ENCODE peak calls at places on chromosomes 2 and 18, in eight cellular contexts. A is GM12865; B is fibroblast of mammary gland; Y is progenitor cell of endocrine pancreas; X is PC-3; E is breast epithelium; J is CD8-positive, alpha-beta T cell; M is omental fat pad. N is an unnamed sample.

GRCh38 chr2:27217173-27218121 is at the start of gene CAD:
- DNase-seq in M (peak; percentile 71), E (peak; percentile 82), J (peak; percentile 88), Y (peak; percentile 80), A (peak; percentile 94), B (peak; percentile 78), X (peak; percentile 82), N (peak; percentile 94)

GRCh38 chr18:35311506-35311905 is 21.5 kb upstream of the ZSCAN30 start:
- DNase-seq in B (peak; percentile 44), M (no peak), X (no peak), Y (no peak), J (no peak), A (no peak), E (no peak), N (no peak)

GRCh38 chr2:239393401-239393940 is 7.3 kb downstream of the HDAC4 start:
- DNase-seq in Y (no peak), A (no peak), B (peak; percentile 70), J (no peak), M (no peak), X (no peak), E (peak; percentile 51), N (no peak)

GRCh38 chr2:62467475-62468321 is 38.3 kb downstream of the TMEM17 start:
- DNase-seq in J (no peak), M (no peak), X (no peak), E (no peak), Y (no peak), B (peak; percentile 78), A (peak; percentile 14), N (no peak)

GRCh38 chr2:158745067-158745865 is 49.9 kb upstream of the DAPL1 start:
- DNase-seq in M (no peak), E (no peak), A (peak; percentile 63), J (peak; percentile 53), Y (no peak), B (peak; percentile 71), X (peak; percentile 76), N (no peak)

GRCh38 chr18:76467371-76468190 is 27.5 kb downstream of the ZNF516 start:
- DNase-seq in J (peak; percentile 66), E (no peak), M (no peak), B (peak; percentile 54), Y (no peak), A (peak; percentile 50), X (no peak), N (peak; percentile 60)

GRCh38 chr2:133838642-133839370 is 270.5 kb upstream of the NCKAP5 start:
- DNase-seq in E (no peak), X (no peak), Y (no peak), B (no peak), J (no peak), A (no peak), M (no peak), N (no peak)

GRCh38 chr2:235087812-235088607 is 136.2 kb downstream of the SH3BP4 start:
- DNase-seq in J (peak; percentile 21), E (no peak), Y (no peak), X (no peak), M (no peak), A (no peak), B (peak; percentile 20), N (peak; percentile 74)

GRCh38 chr2:241410739-241411176 is 54.7 kb downstream of the FARP2 start:
- DNase-seq in M (no peak), E (no peak), B (peak; percentile 75), X (peak; percentile 86), Y (no peak), J (no peak), A (no peak), N (no peak)

GRCh38 chr2:47239119-47239969 is 84.2 kb upstream of the STPG4 start:
- DNase-seq in A (no peak), X (no peak), Y (no peak), M (no peak), J (no peak), E (no peak), B (no peak), N (no peak)

GRCh38 chr18:38019292-38019691 is 453.7 kb upstream of the CELF4 start:
- DNase-seq in X (no peak), E (no peak), A (no peak), B (no peak), J (no peak), Y (no peak), M (no peak), N (no peak)

GRCh38 chr2:105919191-105919811 is 174.6 kb downstream of the NCK2 start:
- DNase-seq in E (no peak), Y (no peak), B (no peak), M (no peak), J (no peak), X (peak; percentile 86), A (no peak), N (no peak)

GRCh38 chr18:42828881-42829280 is 286.6 kb downstream of the RIT2 start:
- DNase-seq in B (no peak), X (no peak), M (no peak), Y (no peak), E (no peak), J (no peak), A (no peak), N (no peak)

GRCh38 chr2:189628817-189629552 is 32.3 kb upstream of the ASNSD1 start:
- DNase-seq in B (peak; percentile 10), E (no peak), A (no peak), J (no peak), X (no peak), Y (no peak), M (no peak), N (no peak)
- TF ChIP-seq CTCF in B (no peak), E (no peak), A (no peak), J (no peak), X (no peak), Y (no peak), M (no peak), N (no peak)

GRCh38 chr2:67079729-67080128 is 317.4 kb upstream of the ETAA1 start:
- DNase-seq in B (no peak), E (no peak), M (no peak), J (no peak), A (no peak), X (no peak), Y (no peak), N (no peak)
- TF ChIP-seq CTCF in B (no peak), E (no peak), M (no peak), J (no peak), A (no peak), X (no peak), Y (no peak), N (no peak)

GRCh38 chr2:124018894-124019293 is 6.2 kb upstream of the CNTNAP5 start:
- DNase-seq in Y (no peak), J (no peak), E (no peak), X (peak; percentile 36), B (no peak), A (no peak), M (no peak), N (no peak)
- TF ChIP-seq CTCF in Y (peak; percentile 53), J (no peak), E (no peak), X (peak; percentile 67), B (no peak), A (no peak), M (no peak), N (peak; percentile 63)

DNA sequence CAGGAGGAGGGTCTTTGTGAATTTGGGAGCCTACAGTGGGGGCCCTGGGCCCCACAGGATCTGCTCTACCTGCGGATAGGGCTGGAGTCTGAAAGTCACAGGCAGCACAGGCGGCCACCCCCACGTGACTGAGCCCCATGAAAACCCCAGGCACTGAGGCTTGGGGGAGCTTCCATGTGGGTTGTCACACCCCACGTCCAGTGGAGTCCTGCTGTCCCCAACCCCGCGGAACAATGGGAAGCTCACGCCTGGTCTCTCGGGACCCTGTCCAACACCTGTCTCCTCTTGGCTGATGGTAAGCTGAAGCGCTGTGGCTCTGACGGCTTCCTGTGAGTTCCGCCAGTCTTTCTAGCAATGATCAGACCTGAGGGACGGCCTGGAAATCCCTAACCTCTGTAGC is 85.8 kb downstream of the PTGR3 start:
- DNase-seq in B (no peak), X (no peak), M (no peak), E (no peak), Y (no peak), A (peak; percentile 8), J (peak; percentile 41), N (no peak)
- TF ChIP-seq CTCF in B (no peak), X (no peak), M (no peak), E (no peak), Y (no peak), A (no peak), J (no peak), N (no peak)

DNA sequence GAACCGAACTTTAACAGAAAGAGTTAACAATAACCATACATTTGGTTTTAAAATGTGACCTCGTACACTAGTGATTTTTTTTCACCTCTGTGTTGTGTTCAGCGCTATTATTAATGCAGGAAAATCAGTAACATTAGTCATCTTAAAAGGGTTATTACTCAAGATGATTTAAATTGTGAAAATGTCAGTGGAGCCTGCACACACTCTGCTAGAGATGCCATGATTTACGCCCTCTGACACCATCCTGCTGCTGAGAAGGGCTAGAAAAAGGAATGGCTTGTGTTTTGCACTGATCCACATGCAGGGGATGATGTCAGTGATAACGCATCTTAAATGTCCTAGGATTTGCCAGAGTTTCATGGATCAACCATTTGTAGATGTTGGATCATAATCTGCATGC is 121.4 kb upstream of the BOD1L2 start:
- DNase-seq in J (no peak), E (no peak), X (no peak), M (no peak), A (no peak), B (peak; percentile 43), Y (no peak), N (no peak)
- TF ChIP-seq CTCF in J (no peak), E (no peak), X (no peak), M (no peak), A (no peak), B (no peak), Y (no peak), N (no peak)

DNA sequence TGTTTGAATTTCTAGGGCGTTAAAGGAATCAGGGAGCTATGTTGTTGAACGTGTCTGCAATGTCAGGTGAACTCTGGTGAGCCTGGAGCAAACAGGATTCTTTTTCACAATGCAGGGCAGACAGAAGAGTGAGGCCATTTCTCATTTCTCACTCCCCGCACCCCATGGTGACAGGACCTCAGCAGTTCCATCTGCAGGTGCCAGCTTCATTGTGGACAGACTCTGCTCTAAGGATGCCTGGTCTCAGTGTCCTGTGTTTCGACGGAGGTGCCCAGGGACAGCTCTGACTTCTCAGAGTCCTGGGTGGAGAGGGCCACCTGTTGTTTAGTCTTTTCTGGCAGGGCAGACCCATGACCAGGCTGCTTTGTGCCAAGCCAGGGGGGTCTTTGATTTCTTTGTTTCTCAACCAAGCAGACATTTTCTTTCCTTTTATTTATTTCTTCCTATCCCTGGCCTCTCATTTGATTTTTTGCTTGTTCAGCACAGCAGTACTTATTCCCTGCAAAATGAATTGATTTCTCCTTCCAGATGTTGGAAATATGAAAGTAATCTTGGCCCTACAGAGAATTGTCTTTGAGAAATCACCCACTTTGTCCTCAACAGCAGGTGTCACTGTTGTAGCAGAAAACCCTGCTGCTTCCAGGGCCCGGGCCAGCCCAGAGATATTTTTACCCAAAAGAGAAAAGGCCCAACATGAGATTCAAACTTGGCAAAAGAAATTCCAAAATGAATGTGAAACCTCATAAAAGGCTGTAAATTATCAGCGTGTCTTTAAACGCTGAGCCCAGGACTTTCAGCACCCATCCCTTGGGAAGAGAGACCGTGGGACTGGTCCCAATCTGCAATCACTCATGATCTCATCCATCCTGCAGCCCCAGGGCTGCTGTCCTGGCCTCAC is 201.6 kb downstream of the RNF144A start:
- DNase-seq in A (peak; percentile 36), B (peak; percentile 17), M (no peak), E (no peak), Y (no peak), J (no peak), X (peak; percentile 61), N (no peak)
- TF ChIP-seq CTCF in A (peak; percentile 44), B (peak; percentile 47), M (no peak), E (peak; percentile 49), Y (peak; percentile 75), J (peak; percentile 12), X (peak; percentile 89), N (peak; percentile 82)

GRCh38 chr2:104733544-104733943 is 120.4 kb upstream of the POU3F3 start:
- DNase-seq in Y (no peak), A (peak; percentile 58), B (no peak), X (peak; percentile 16), M (no peak), E (no peak), J (no peak), N (no peak)
- TF ChIP-seq CTCF in Y (peak; percentile 51), A (peak; percentile 68), B (no peak), X (peak; percentile 47), M (no peak), E (no peak), J (no peak), N (peak; percentile 63)